ENCODE peak calls at places on chromosomes 13 and 19, in eight cellular contexts. O is stimulated activated CD4-positive, alpha-beta T cell treated with anti-CD3 and anti-CD28 coated beads, Interleukin-4, amount 100 ng/mL, for 4 hours; Z is psoas muscle; C is activated CD4-positive, CD25-positive, alpha-beta regulatory T cell treated with anti-CD3 and anti-CD28 coated beads, Interleukin-2, amount 50 U/mL, for 72 hours; N is EL; E is cardiac muscle cell; K is activated naive CD4-positive, alpha-beta T cell; I is activated T-cell treated with anti-CD3 and anti-CD28 coated beads, Interleukin-2, amount 50 U/mL, for 24 hours. G is an unnamed sample.

GRCh38 chr19:3178377-3178972 is at the start of gene S1PR4:
- DNase-seq in O (peak), Z (peak), C (peak), N (no peak), E (no peak), K (peak), I (peak), G (no peak)

GRCh38 chr13:38636756-38637155 is 50.1 kb upstream of the FREM2 start:
- DNase-seq in O (no peak), Z (no peak), C (no peak), N (no peak), E (no peak), K (no peak), I (no peak), G (no peak)

GRCh38 chr19:51799311-51799997 is 4.5 kb downstream of the FPR3 start:
- DNase-seq in O (no peak), Z (peak), C (no peak), N (peak), E (peak), K (no peak), I (no peak), G (peak)

GRCh38 chr13:99693351-99693750 is 192.1 kb downstream of the TM9SF2 start:
- DNase-seq in O (no peak), Z (no peak), C (no peak), N (no peak), E (no peak), K (no peak), I (no peak), G (no peak)

GRCh38 chr13:45879666-45880065 is 28.1 kb upstream of the SIAH3 start:
- DNase-seq in O (no peak), Z (peak), C (no peak), N (no peak), E (no peak), K (no peak), I (no peak), G (peak)

GRCh38 chr13:84845875-84846619 is 953.2 kb downstream of the SLITRK6 start:
- DNase-seq in O (no peak), Z (no peak), C (no peak), N (no peak), E (no peak), K (no peak), I (no peak), G (no peak)

GRCh38 chr19:56124578-56124977 is 3.5 kb upstream of the ZNF787 start:
- DNase-seq in O (no peak), Z (no peak), C (no peak), N (no peak), E (no peak), K (no peak), I (no peak), G (no peak)

GRCh38 chr19:7395360-7395781 is 46.6 kb downstream of the ARHGEF18 start:
- DNase-seq in O (no peak), Z (no peak), C (no peak), N (peak), E (peak), K (no peak), I (no peak), G (no peak)